ENCODE peak calls at places on chromosome 6, in eight cellular contexts. S, A, X, Y, D, J, R and C are unnamed samples.

GRCh38 chr6:81233990-81234389 is 518.5 kb downstream of the TENT5A start:
- DNase-seq in S (no peak), A (no peak), X (no peak), Y (no peak), D (no peak), J (no peak), R (no peak), C (no peak)

GRCh38 chr6:34179106-34179720 is 33.3 kb upstream of the GRM4 start:
- DNase-seq in S (no peak), A (no peak), X (no peak), Y (no peak), D (no peak), J (no peak), R (no peak), C (no peak)

GRCh38 chr6:51147756-51148155 is 329.1 kb downstream of the TFAP2B start:
- DNase-seq in S (no peak), A (no peak), X (no peak), Y (no peak), D (no peak), J (no peak), R (no peak), C (no peak)

GRCh38 chr6:149592983-149593382 is 26.8 kb downstream of the GINM1 start:
- DNase-seq in S (no peak), A (no peak), X (no peak), Y (no peak), D (no peak), J (no peak), R (no peak), C (no peak)

GRCh38 chr6:148166339-148166949 is 176.2 kb upstream of the SASH1 start:
- DNase-seq in S (no peak), A (no peak), X (no peak), Y (peak; percentile 57), D (peak; percentile 58), J (peak; percentile 51), R (peak; percentile 62), C (peak; percentile 59)

GRCh38 chr6:85044336-85044735 is 279.9 kb upstream of the TBX18 start:
- DNase-seq in S (no peak), A (no peak), X (no peak), Y (no peak), D (no peak), J (no peak), R (no peak), C (no peak)

GRCh38 chr6:84462697-84463096 is 235.3 kb upstream of the CEP162 start:
- DNase-seq in S (no peak), A (no peak), X (no peak), Y (no peak), D (peak; percentile 74), J (no peak), R (no peak), C (no peak)

GRCh38 chr6:134317471-134318131 is at the start of gene SGK1:
- DNase-seq in S (peak; percentile 9), A (peak; percentile 54), X (no peak), Y (no peak), D (peak; percentile 60), J (peak; percentile 46), R (no peak), C (no peak)

GRCh38 chr6:23179994-23180393 is 610.6 kb downstream of the HDGFL1 start:
- DNase-seq in S (no peak), A (no peak), X (no peak), Y (no peak), D (no peak), J (no peak), R (no peak), C (no peak)

GRCh38 chr6:72272958-72273357 is 348.9 kb upstream of the KCNQ5 start:
- DNase-seq in S (no peak), A (no peak), X (no peak), Y (no peak), D (peak; percentile 79), J (peak; percentile 11), R (peak; percentile 31), C (no peak)